ENCODE peak calls at places on chromosomes 12 and 14, in ten cellular contexts. P is AG04450; H is DND-41; Y is transverse colon; E is sigmoid colon; J is A549; S is heart left ventricle; B is CD8-positive, alpha-beta memory T cell; U is naive thymus-derived CD4-positive, alpha-beta T cell; D is right cardiac atrium. T is an unnamed sample.

GRCh38 chr12:21751517-21751916 is 23.0 kb downstream of the KCNJ8 start:
- DNase-seq in P (peak), H (no peak), Y (no peak), E (no peak), J (no peak), S (peak), B (no peak), U (no peak), D (no peak), T (no peak)

GRCh38 chr12:98516184-98516873 is 939 bp downstream of the TMPO start:
- DNase-seq in P (peak), H (peak), Y (peak), E (peak), J (peak), S (peak), B (peak), U (peak), D (peak), T (peak)

GRCh38 chr12:57215668-57216013 is 953 bp upstream of the NXPH4 start:
- DNase-seq in P (no peak), H (no peak), Y (no peak), E (no peak), J (no peak), S (no peak), B (peak), U (no peak), D (no peak), T (no peak)

GRCh38 chr12:58548801-58549200 is 371.5 kb downstream of the LRIG3 start:
- DNase-seq in P (no peak), H (no peak), Y (no peak), E (no peak), J (no peak), S (no peak), B (no peak), U (no peak), D (no peak), T (no peak)

GRCh38 chr12:130183585-130184370 is 21.5 kb downstream of the FZD10 start:
- DNase-seq in P (no peak), H (no peak), Y (no peak), E (peak), J (no peak), S (no peak), B (no peak), U (no peak), D (no peak), T (no peak)

GRCh38 chr12:115983226-115983798 is 294.2 kb downstream of the MED13L start:
- DNase-seq in P (no peak), H (peak), Y (no peak), E (no peak), J (peak), S (no peak), B (no peak), U (no peak), D (no peak), T (no peak)

GRCh38 chr12:18837025-18837424 is 99.1 kb downstream of the CAPZA3 start:
- DNase-seq in P (no peak), H (no peak), Y (no peak), E (peak), J (no peak), S (no peak), B (no peak), U (no peak), D (no peak), T (no peak)

GRCh38 chr14:56514663-56515371 is 64.8 kb upstream of the TMEM260 start:
- DNase-seq in P (no peak), H (no peak), Y (no peak), E (no peak), J (peak), S (no peak), B (no peak), U (no peak), D (no peak), T (no peak)

GRCh38 chr14:93029417-93029816 is 86.3 kb downstream of the ITPK1 start:
- DNase-seq in P (no peak), H (no peak), Y (no peak), E (no peak), J (no peak), S (no peak), B (no peak), U (no peak), D (no peak), T (no peak)

GRCh38 chr14:44988694-44989093 is 26.7 kb downstream of the TOGARAM1 start:
- DNase-seq in P (no peak), H (no peak), Y (no peak), E (peak), J (no peak), S (peak), B (no peak), U (no peak), D (no peak), T (no peak)

GRCh38 chr12:108518101-108518715 is 3.1 kb downstream of the FICD start:
- DNase-seq in P (no peak), H (no peak), Y (no peak), E (no peak), J (no peak), S (no peak), B (no peak), U (no peak), D (no peak), T (no peak)

GRCh38 chr14:67837011-67837624 is 17.5 kb downstream of the RAD51B start:
- DNase-seq in P (peak), H (peak), Y (peak), E (peak), J (peak), S (peak), B (peak), U (no peak), D (no peak), T (no peak)

GRCh38 chr12:128920468-128920867 is 67.2 kb downstream of the GLT1D1 start:
- DNase-seq in P (no peak), H (no peak), Y (no peak), E (no peak), J (no peak), S (no peak), B (no peak), U (no peak), D (peak), T (no peak)

GRCh38 chr12:12216349-12217017 is 50.4 kb downstream of the LRP6 start:
- DNase-seq in P (no peak), H (no peak), Y (no peak), E (no peak), J (peak), S (no peak), B (no peak), U (no peak), D (no peak), T (no peak)

GRCh38 chr14:78933948-78934524 is 763.9 kb downstream of the NRXN3 start:
- DNase-seq in P (peak), H (no peak), Y (no peak), E (no peak), J (peak), S (no peak), B (no peak), U (no peak), D (no peak), T (no peak)

GRCh38 chr14:74647061-74647833 is 35.2 kb upstream of the LTBP2 start:
- DNase-seq in P (no peak), H (no peak), Y (no peak), E (peak), J (no peak), S (no peak), B (no peak), U (no peak), D (no peak), T (no peak)

GRCh38 chr12:105279460-105280056 is 43.6 kb upstream of the APPL2 start:
- DNase-seq in P (no peak), H (peak), Y (peak), E (no peak), J (peak), S (peak), B (peak), U (no peak), D (peak), T (peak)

GRCh38 chr12:47236109-47236714 is 156.5 kb upstream of the AMIGO2 start:
- DNase-seq in P (peak), H (no peak), Y (no peak), E (no peak), J (peak), S (no peak), B (no peak), U (no peak), D (no peak), T (no peak)

GRCh38 chr12:76029982-76030377 is 1.6 kb downstream of the PHLDA1 start:
- DNase-seq in P (no peak), H (no peak), Y (no peak), E (no peak), J (peak), S (peak), B (no peak), U (no peak), D (peak), T (peak)

GRCh38 chr12:2681426-2682205 is 113.2 kb upstream of the FKBP4 start:
- DNase-seq in P (no peak), H (no peak), Y (no peak), E (no peak), J (no peak), S (no peak), B (no peak), U (no peak), D (no peak), T (no peak)

GRCh38 chr12:49567302-49567610 is 686 bp downstream of the MCRS1 start:
- DNase-seq in P (no peak), H (no peak), Y (no peak), E (no peak), J (no peak), S (no peak), B (no peak), U (no peak), D (no peak), T (no peak)

GRCh38 chr12:59595557-59596231 is at the start of gene SLC16A7:
- DNase-seq in P (peak), H (peak), Y (peak), E (peak), J (peak), S (peak), B (peak), U (peak), D (peak), T (peak)

GRCh38 chr14:29518335-29518734 is 409.3 kb downstream of the PRKD1 start:
- DNase-seq in P (no peak), H (no peak), Y (no peak), E (no peak), J (no peak), S (no peak), B (no peak), U (no peak), D (no peak), T (no peak)

GRCh38 chr12:19432309-19433170 is 6.8 kb upstream of the AEBP2 start:
- DNase-seq in P (no peak), H (no peak), Y (no peak), E (no peak), J (no peak), S (no peak), B (no peak), U (no peak), D (no peak), T (no peak)

GRCh38 chr14:35257809-35258208 is 34.4 kb upstream of the PSMA6 start:
- DNase-seq in P (no peak), H (no peak), Y (no peak), E (no peak), J (no peak), S (no peak), B (no peak), U (no peak), D (no peak), T (no peak)

GRCh38 chr12:12936983-12937491 is 14.9 kb downstream of the GPRC5D start:
- DNase-seq in P (no peak), H (no peak), Y (no peak), E (no peak), J (no peak), S (no peak), B (peak), U (no peak), D (no peak), T (no peak)

GRCh38 chr14:30355431-30355913 is 203.5 kb upstream of the G2E3 start:
- DNase-seq in P (no peak), H (no peak), Y (no peak), E (no peak), J (no peak), S (no peak), B (no peak), U (no peak), D (no peak), T (no peak)

GRCh38 chr14:26370118-26370517 is 227.7 kb downstream of the NOVA1 start:
- DNase-seq in P (no peak), H (no peak), Y (no peak), E (no peak), J (no peak), S (no peak), B (no peak), U (no peak), D (no peak), T (no peak)

GRCh38 chr14:51209457-51209856 is 30.6 kb upstream of the TMX1 start:
- DNase-seq in P (no peak), H (no peak), Y (no peak), E (no peak), J (no peak), S (no peak), B (no peak), U (no peak), D (no peak), T (no peak)

GRCh38 chr12:118259079-118259478 is 113.6 kb downstream of the TAOK3 start:
- DNase-seq in P (no peak), H (no peak), Y (no peak), E (no peak), J (no peak), S (no peak), B (no peak), U (no peak), D (no peak), T (no peak)

GRCh38 chr12:67940780-67941243 is 48.4 kb upstream of the IFNG-AS1 start:
- DNase-seq in P (peak), H (no peak), Y (peak), E (no peak), J (peak), S (no peak), B (no peak), U (no peak), D (no peak), T (no peak)

GRCh38 chr14:77554816-77555599 is 56.4 kb upstream of the ISM2 start:
- DNase-seq in P (no peak), H (no peak), Y (no peak), E (no peak), J (no peak), S (no peak), B (no peak), U (no peak), D (peak), T (no peak)

GRCh38 chr12:2686280-2686646 is 108.5 kb upstream of the FKBP4 start:
- DNase-seq in P (no peak), H (no peak), Y (no peak), E (no peak), J (no peak), S (no peak), B (no peak), U (no peak), D (no peak), T (no peak)

GRCh38 chr14:77044776-77045569 is 16.5 kb upstream of the IRF2BPL start:
- DNase-seq in P (no peak), H (no peak), Y (peak), E (peak), J (peak), S (no peak), B (no peak), U (no peak), D (peak), T (peak)

GRCh38 chr12:47942327-47943230 is 20.8 kb upstream of the TMEM106C start:
- DNase-seq in P (no peak), H (no peak), Y (no peak), E (peak), J (no peak), S (no peak), B (no peak), U (no peak), D (no peak), T (no peak)

GRCh38 chr12:20429876-20430275 is 61.5 kb downstream of the PDE3A start:
- DNase-seq in P (no peak), H (no peak), Y (no peak), E (no peak), J (no peak), S (no peak), B (no peak), U (no peak), D (no peak), T (no peak)

GRCh38 chr14:71089974-71090373 is 182.7 kb downstream of the PCNX1 start:
- DNase-seq in P (no peak), H (no peak), Y (no peak), E (no peak), J (no peak), S (no peak), B (no peak), U (no peak), D (no peak), T (no peak)

GRCh38 chr12:6181583-6182278 is 18.5 kb upstream of the CD9 start:
- DNase-seq in P (no peak), H (no peak), Y (no peak), E (peak), J (no peak), S (no peak), B (no peak), U (no peak), D (no peak), T (no peak)
- H3K27ac ChIP-seq in P (peak), H (no peak), Y (peak), E (peak), J (no peak), S (peak), B (no peak), U (no peak), D (peak), T (no peak)

GRCh38 chr14:89443002-89443660 is 26.1 kb upstream of the FOXN3 start:
- DNase-seq in P (no peak), H (no peak), Y (no peak), E (no peak), J (no peak), S (no peak), B (no peak), U (no peak), D (no peak), T (no peak)
- H3K4me3 ChIP-seq in P (no peak), H (no peak), Y (no peak), E (no peak), J (no peak), S (no peak), B (no peak), U (no peak), D (no peak), T (no peak)

GRCh38 chr12:40001406-40001805 is 104.5 kb downstream of the SLC2A13 start:
- DNase-seq in P (no peak), H (no peak), Y (no peak), E (no peak), J (no peak), S (no peak), B (no peak), U (no peak), D (no peak), T (no peak)
- H3K27ac ChIP-seq in P (no peak), H (no peak), Y (no peak), E (no peak), J (no peak), S (no peak), B (no peak), U (no peak), D (no peak), T (no peak)

GRCh38 chr14:69657961-69658360 is 46.6 kb downstream of the SUSD6 start:
- DNase-seq in P (no peak), H (no peak), Y (peak), E (no peak), J (no peak), S (no peak), B (no peak), U (no peak), D (no peak), T (peak)
- H3K4me3 ChIP-seq in P (no peak), H (no peak), Y (no peak), E (no peak), J (no peak), S (no peak), B (no peak), U (no peak), D (no peak), T (no peak)

DNA sequence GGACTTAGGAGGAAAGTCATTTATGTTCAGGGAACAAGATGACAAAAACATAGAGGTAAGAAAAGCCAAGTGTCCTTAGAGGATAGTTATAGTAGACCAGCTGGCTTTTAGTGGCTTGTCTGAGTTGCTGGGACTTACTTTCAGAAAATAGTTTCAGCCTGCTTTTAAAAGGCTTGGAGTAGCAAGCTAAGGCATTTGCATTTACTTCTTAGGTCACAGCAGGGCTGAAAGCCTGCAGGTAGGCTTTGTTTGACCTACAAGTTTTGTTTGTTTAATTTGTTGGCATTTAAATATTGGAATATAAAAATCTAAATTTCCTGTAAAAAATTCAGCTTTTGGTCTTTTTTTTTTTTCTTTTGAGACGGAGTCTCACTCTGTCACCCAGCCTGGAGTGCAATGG is 5.1 kb downstream of the ACSS3 start:
- DNase-seq in P (no peak), H (no peak), Y (no peak), E (no peak), J (no peak), S (no peak), B (no peak), U (no peak), D (no peak), T (no peak)
- H3K27ac ChIP-seq in P (no peak), H (no peak), Y (no peak), E (no peak), J (no peak), S (no peak), B (no peak), U (no peak), D (no peak), T (no peak)

GRCh38 chr14:65282909-65283253 is 129.6 kb upstream of the FUT8 start:
- DNase-seq in P (no peak), H (no peak), Y (no peak), E (no peak), J (no peak), S (no peak), B (no peak), U (no peak), D (no peak), T (no peak)
- H3K4me3 ChIP-seq in P (no peak), H (no peak), Y (peak), E (no peak), J (no peak), S (no peak), B (peak), U (peak), D (no peak), T (no peak)

GRCh38 chr12:52248541-52249035 is 15.5 kb downstream of the KRT7 start:
- DNase-seq in P (no peak), H (no peak), Y (no peak), E (peak), J (no peak), S (no peak), B (no peak), U (no peak), D (no peak), T (no peak)
- H3K27ac ChIP-seq in P (no peak), H (no peak), Y (peak), E (peak), J (peak), S (no peak), B (no peak), U (no peak), D (no peak), T (peak)

DNA sequence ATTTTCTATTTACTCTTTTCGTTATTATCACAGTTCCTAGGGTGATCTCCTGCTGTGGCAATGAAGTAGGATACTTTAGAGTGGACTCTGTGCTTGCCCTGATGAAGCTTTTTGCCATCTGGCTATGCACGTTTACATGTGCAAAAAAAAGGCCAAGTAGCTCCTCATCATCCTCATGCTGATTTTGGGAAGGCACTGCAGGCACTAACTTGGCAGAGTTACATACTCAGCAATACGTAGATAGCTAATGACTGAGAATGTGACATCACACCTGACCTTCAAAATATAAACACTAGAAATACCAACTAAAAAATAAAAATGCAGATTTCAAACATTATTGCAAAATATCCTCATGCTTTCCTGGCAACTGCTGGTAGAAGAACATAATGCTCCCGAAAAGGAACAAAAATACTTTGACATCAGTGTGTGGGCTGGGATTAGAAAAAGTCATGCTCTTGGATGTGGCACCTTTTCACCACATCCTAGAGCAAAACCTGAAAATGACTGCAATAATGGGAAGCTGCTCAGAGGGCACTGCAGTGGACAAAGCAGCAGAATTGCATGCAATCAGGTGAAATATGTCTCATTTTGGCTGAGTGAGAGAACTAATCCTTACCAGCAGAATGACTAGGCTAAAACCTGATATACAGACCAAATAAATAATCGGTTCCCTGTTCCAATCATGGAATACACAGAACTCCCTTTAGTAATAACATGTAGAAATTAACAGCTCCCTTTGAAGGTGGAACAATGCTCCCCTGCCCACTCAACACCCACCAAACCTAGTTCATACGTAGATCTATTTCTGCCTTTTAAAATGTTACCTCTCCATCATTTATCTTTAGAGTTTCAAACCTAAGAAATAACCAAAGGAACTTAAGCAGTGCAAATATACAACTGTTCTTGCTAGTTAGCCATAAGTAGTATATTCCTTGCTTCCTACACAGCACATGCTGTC is 153.4 kb upstream of the ABCD2 start:
- DNase-seq in P (no peak), H (no peak), Y (no peak), E (no peak), J (no peak), S (no peak), B (no peak), U (no peak), D (no peak), T (no peak)
- H3K4me3 ChIP-seq in P (no peak), H (no peak), Y (no peak), E (no peak), J (no peak), S (no peak), B (no peak), U (no peak), D (no peak), T (no peak)

GRCh38 chr12:84738481-84738972 is 174.1 kb downstream of the SLC6A15 start:
- DNase-seq in P (peak), H (no peak), Y (no peak), E (no peak), J (no peak), S (no peak), B (no peak), U (no peak), D (no peak), T (no peak)
- H3K27ac ChIP-seq in P (no peak), H (no peak), Y (no peak), E (no peak), J (no peak), S (no peak), B (no peak), U (no peak), D (no peak), T (no peak)

GRCh38 chr12:89451876-89452275 is 72.7 kb downstream of the GALNT4 start:
- DNase-seq in P (peak), H (no peak), Y (peak), E (peak), J (no peak), S (peak), B (no peak), U (no peak), D (peak), T (no peak)
- H3K4me3 ChIP-seq in P (no peak), H (no peak), Y (no peak), E (no peak), J (no peak), S (no peak), B (no peak), U (no peak), D (no peak), T (no peak)

T was measured in pancreas.